ENCODE peak calls at places on chromosome 19, in ten cellular contexts. I is thyroid gland, D is thoracic aorta, A is psoas muscle, S is OCI-LY7, V is PC-9, T is dorsolateral prefrontal cortex, W is A549, P is AG09319, J is neural progenitor cell. M is an unnamed sample.

GRCh38 chr19:8571006-8571411 is 6.2 kb downstream of the MYO1F start:
- DNase-seq in D (no peak), P (no peak), V (peak; percentile 87), W (peak; percentile 69), J (no peak), T (no peak), S (no peak), A (no peak), I (peak; percentile 6), M (no peak)

GRCh38 chr19:42942187-42942789 is 5.3 kb upstream of the PSG7 start:
- DNase-seq in A (no peak), J (no peak), V (no peak), T (no peak), D (no peak), I (no peak), S (peak; percentile 5), W (peak; percentile 55), P (no peak), M (no peak)

GRCh38 chr19:14033946-14034345 is 2.4 kb downstream of the IL27RA start:
- DNase-seq in T (no peak), V (no peak), A (no peak), D (no peak), W (no peak), J (no peak), S (no peak), P (no peak), I (no peak), M (no peak)

GRCh38 chr19:4524808-4525562 is 6.7 kb upstream of the PLIN4 start:
- DNase-seq in J (peak; percentile 61), P (no peak), W (peak; percentile 51), D (no peak), S (peak; percentile 45), V (no peak), T (no peak), A (peak; percentile 69), I (peak; percentile 32), M (peak; percentile 66)

GRCh38 chr19:4103073-4103418 is 20.9 kb downstream of the MAP2K2 start:
- DNase-seq in J (no peak), P (no peak), T (no peak), W (no peak), A (no peak), D (no peak), I (no peak), S (no peak), V (no peak), M (no peak)

GRCh38 chr19:41264581-41265375 is 606 bp downstream of the HNRNPUL1 start:
- DNase-seq in W (peak; percentile 56), J (peak; percentile 54), P (no peak), S (peak; percentile 64), V (no peak), I (peak; percentile 70), T (no peak), A (peak; percentile 58), D (no peak), M (peak; percentile 78)

GRCh38 chr19:17450264-17451075 is 2.0 kb upstream of the TMEM221 start:
- DNase-seq in V (peak; percentile 94), D (no peak), I (no peak), W (peak; percentile 73), J (no peak), T (no peak), S (no peak), A (no peak), P (no peak), M (no peak)

GRCh38 chr19:14694867-14695266 is 5.0 kb downstream of the ZNF333 start:
- DNase-seq in T (no peak), W (no peak), I (peak; percentile 11), P (no peak), D (no peak), V (no peak), A (no peak), S (no peak), J (no peak), M (no peak)

GRCh38 chr19:47540748-47541147 is 25.9 kb upstream of the NAPA start:
- DNase-seq in A (no peak), I (no peak), T (no peak), W (peak; percentile 46), J (peak; percentile 59), V (no peak), P (peak; percentile 25), S (peak; percentile 67), D (no peak), M (peak; percentile 49)
- TF ChIP-seq CTCF in A (peak; percentile 12), I (no peak), T (no peak), W (peak; percentile 31), J (peak; percentile 48), V (peak; percentile 52), P (peak; percentile 53), S (peak; percentile 70), D (no peak), M (peak; percentile 31)

DNA sequence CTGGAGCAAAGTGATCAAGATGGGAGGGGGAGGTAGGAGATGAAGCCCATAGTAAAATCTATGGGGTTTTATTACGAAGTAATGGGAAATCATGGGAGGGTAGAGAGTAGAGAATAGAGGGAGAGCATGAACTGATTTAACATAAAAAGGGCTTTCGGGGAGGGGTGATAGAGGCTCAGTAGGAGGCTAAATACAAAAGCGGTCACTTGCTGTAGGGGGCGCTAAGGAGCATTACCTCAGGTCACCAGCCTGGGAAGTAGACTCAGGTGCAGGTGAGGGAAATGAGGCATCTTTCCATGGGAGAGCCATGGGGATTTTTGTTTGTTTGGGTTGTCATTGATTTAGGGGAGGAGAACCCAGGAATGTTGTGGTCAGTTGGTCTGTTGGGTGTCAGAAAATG is 14.1 kb downstream of the KRTDAP start:
- DNase-seq in I (no peak), P (no peak), A (no peak), T (no peak), J (peak; percentile 35), D (no peak), S (peak; percentile 30), V (no peak), W (peak; percentile 35), M (no peak)
- TF ChIP-seq CTCF in I (no peak), P (no peak), A (no peak), T (no peak), J (peak; percentile 54), D (no peak), S (peak; percentile 72), V (peak; percentile 40), W (peak; percentile 35), M (no peak)

GRCh38 chr19:29667941-29668340 is 2.7 kb downstream of the PLEKHF1 start:
- DNase-seq in I (no peak), P (no peak), V (no peak), S (peak; percentile 64), T (no peak), J (no peak), W (no peak), D (no peak), A (no peak), M (no peak)

GRCh38 chr19:29666634-29667389 is 1.6 kb downstream of the PLEKHF1 start:
- DNase-seq in T (no peak), S (no peak), W (no peak), V (no peak), D (no peak), I (peak; percentile 68), A (peak; percentile 82), P (no peak), J (peak; percentile 79), M (no peak)

GRCh38 chr19:29670255-29670654 is 5.0 kb downstream of the PLEKHF1 start:
- DNase-seq in V (no peak), A (no peak), P (no peak), J (no peak), S (no peak), D (no peak), W (no peak), T (no peak), I (no peak), M (no peak)

GRCh38 chr19:29667390-29667783 is 2.1 kb downstream of the PLEKHF1 start:
- DNase-seq in P (no peak), V (no peak), S (no peak), I (no peak), W (no peak), A (no peak), D (no peak), T (no peak), J (no peak), M (no peak)

DNA sequence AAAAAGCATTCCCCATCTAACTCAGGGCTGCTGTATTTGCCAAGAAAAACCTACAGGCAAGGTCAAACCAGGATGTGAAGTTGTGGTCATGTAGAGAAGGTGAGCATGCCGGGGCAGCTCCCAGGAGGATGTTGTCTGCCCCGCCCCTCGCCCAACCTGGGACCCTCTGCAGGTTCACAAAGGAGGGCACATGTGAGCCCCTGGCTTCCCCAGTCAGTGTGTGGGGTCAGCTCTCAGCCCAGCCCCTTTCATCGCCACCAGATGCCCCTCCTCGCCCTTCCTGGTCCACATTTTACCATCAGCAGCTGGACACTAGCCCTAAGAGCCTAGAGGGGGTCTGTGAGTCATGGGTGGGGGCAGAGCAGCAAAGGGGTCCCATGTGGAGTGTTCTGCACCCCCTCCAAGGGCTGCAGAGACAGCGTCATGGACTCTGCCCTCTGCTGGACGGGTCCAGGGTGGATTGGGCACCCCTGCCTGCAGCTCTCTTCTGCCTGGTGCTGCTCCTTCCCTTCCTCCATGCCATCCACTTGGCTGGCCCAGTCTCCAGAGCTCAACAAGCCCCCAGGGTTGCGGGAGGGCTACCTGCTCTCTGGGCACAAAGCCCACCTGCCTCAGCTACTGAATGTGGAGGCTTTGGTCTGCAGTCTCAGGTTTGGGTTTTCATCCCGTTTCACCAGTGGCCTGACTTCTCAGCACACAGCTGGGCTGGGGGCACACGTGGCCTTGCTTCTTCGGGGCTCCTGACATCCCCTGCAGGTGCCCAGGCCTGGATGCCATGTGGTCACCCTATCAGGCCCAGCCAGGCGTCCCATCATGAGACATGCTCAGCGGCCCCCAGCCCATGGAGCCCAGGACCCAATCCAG is 3.7 kb downstream of the PLEKHF1 start:
- DNase-seq in I (no peak), D (no peak), J (no peak), S (no peak), V (no peak), P (no peak), T (no peak), A (no peak), W (no peak), M (no peak)
- TF ChIP-seq CTCF in I (no peak), D (no peak), J (peak; percentile 36), S (peak; percentile 36), V (no peak), P (peak; percentile 16), T (no peak), A (peak; percentile 33), W (peak; percentile 56), M (no peak)

GRCh38 chr19:6238643-6239281 is 41.0 kb downstream of the MLLT1 start:
- DNase-seq in W (no peak), S (no peak), I (no peak), T (peak; percentile 42), J (no peak), A (peak; percentile 74), D (no peak), V (no peak), P (peak; percentile 56), M (no peak)

GRCh38 chr19:6238256-6238642 is 41.5 kb downstream of the MLLT1 start:
- DNase-seq in A (no peak), J (no peak), T (no peak), I (no peak), D (no peak), V (no peak), S (no peak), P (no peak), W (no peak), M (no peak)

GRCh38 chr19:6235031-6235951 is 44.5 kb downstream of the MLLT1 start:
- DNase-seq in A (no peak), T (peak; percentile 35), S (no peak), P (no peak), I (peak; percentile 1), V (no peak), J (no peak), D (no peak), W (no peak), M (no peak)

GRCh38 chr19:6234527-6234926 is 45.2 kb downstream of the MLLT1 start:
- DNase-seq in W (no peak), T (peak; percentile 23), P (no peak), J (no peak), D (no peak), I (no peak), V (no peak), A (no peak), S (no peak), M (no peak)

DNA sequence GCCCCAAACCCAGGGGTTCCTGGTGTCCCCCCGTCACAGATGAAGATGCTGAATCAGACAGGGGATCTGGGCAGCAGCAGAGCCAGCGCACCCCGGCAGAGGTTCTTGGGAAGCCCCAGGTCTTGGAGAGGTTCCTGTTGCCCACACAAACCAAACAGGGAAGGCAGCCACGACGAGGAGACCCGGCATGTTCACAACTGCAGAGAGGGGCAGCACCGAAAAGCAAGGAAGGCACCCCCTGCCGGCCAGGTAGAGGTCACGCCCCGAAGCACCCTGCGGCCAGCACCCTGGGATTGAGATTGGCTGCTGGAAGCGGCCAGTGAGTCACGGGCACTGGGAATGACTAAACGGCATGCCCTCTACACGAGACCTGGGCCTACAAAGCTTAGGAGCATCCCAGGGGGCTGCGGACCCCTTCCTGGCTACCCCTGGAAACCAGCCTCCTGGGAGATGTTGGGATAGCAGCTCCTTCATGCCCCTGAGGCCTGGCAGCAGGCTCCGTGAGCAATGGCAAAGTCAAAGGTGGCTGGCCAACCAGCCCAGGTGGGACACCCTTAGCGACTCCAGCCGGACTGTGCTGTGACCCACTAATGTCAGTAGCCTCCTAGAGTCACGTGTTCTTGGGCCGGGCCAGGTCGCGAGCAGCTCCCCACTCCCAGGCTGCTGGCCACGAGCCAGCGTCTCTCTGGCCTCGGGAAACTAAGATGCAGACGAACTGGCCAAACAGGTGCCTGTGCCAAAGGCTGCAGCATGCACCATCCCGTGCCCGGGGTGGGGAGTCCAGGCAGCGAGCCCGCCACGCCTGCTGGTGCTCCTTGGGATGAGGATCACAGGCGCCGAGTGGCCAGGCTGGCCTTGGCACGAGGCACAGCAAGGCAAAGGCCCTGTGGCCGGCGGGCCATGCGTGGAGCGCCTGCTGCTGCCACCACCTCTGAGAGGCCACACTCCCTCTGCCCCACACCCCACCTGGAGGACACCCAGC is 43.2 kb downstream of the MLLT1 start:
- DNase-seq in S (no peak), P (no peak), I (peak; percentile 99), D (no peak), T (peak; percentile 41), W (no peak), V (peak; percentile 75), A (no peak), J (no peak), M (no peak)
- TF ChIP-seq CTCF in S (no peak), P (no peak), I (no peak), D (no peak), T (no peak), W (no peak), V (peak; percentile 24), A (no peak), J (no peak), M (no peak)